ENCODE peak calls at places on chromosomes 4 and X, in eight cellular contexts. G is NCI-H1694 treated with DMSO at 0.1 percent for 48 hours; P is activated CD4-positive, alpha-beta T cell treated with anti-CD3 and anti-CD28 coated beads for 1 hour; A is activated CD8-positive, alpha-beta T cell treated with anti-CD3 and anti-CD28 coated beads, Interleukin-2, amount 10 ng/mL, durations not matched to agents 7 days and 5 days; F is mammary epithelial cell; I is brain microvascular endothelial cell; B is EH; X is activated CD4-positive, alpha-beta memory T cell treated with anti-CD3 and anti-CD28 coated beads for 36 hours. L is an unnamed sample.

GRCh38 chr4:156536661-156537060 is 434.9 kb downstream of the PDGFC start:
- DNase-seq in A (no peak), B (peak; percentile 44), I (no peak), P (no peak), G (no peak), X (no peak), F (peak; percentile 82), L (peak; percentile 70)

GRCh38 chrX:131288738-131289511 is at the start of gene IGSF1:
- DNase-seq in P (no peak), G (no peak), A (no peak), B (no peak), I (peak; percentile 4), F (no peak), X (no peak), L (no peak)

GRCh38 chrX:57241967-57242366 is 44.5 kb upstream of the FAAH2 start:
- DNase-seq in F (no peak), I (no peak), A (no peak), X (no peak), G (no peak), B (no peak), P (no peak), L (no peak)

GRCh38 chr4:55819634-55820033 is at the start of gene EXOC1L:
- DNase-seq in G (no peak), A (no peak), I (peak; percentile 5), X (no peak), P (no peak), F (no peak), B (no peak), L (no peak)

GRCh38 chr4:137623013-137623412 is 90.7 kb upstream of the PCDH18 start:
- DNase-seq in X (no peak), B (no peak), P (no peak), G (no peak), F (no peak), A (no peak), I (no peak), L (no peak)

GRCh38 chr4:76658231-76659102 is 223.4 kb downstream of the SHROOM3 start:
- DNase-seq in P (no peak), A (no peak), I (no peak), B (peak; percentile 97), F (peak; percentile 62), G (no peak), X (no peak), L (peak; percentile 49)

GRCh38 chrX:77510007-77510406 is 62.8 kb downstream of the FGF16 start:
- DNase-seq in A (no peak), P (no peak), G (no peak), X (no peak), I (no peak), B (no peak), F (peak; percentile 23), L (no peak)

GRCh38 chr4:7715251-7716014 is 224.2 kb downstream of the AFAP1 start:
- DNase-seq in F (no peak), P (no peak), G (no peak), I (no peak), B (no peak), X (no peak), A (no peak), L (no peak)

GRCh38 chr4:82739292-82740190 is 59.1 kb downstream of the SCD5 start:
- DNase-seq in F (no peak), A (peak; percentile 82), B (peak; percentile 51), P (peak; percentile 21), I (peak; percentile 66), G (peak; percentile 27), X (peak; percentile 87), L (peak; percentile 31)

GRCh38 chr4:2076908-2077534 is 17.9 kb downstream of the NAT8L start:
- DNase-seq in F (no peak), G (no peak), A (no peak), P (no peak), B (no peak), I (no peak), X (no peak), L (no peak)

GRCh38 chr4:105631818-105632400 is 76.6 kb downstream of the INTS12 start:
- DNase-seq in A (no peak), F (no peak), X (no peak), B (no peak), I (no peak), P (no peak), G (peak; percentile 18), L (no peak)

GRCh38 chr4:36079666-36080065 is 164.6 kb downstream of the ARAP2 start:
- DNase-seq in F (no peak), A (no peak), G (no peak), I (no peak), X (no peak), B (no peak), P (no peak), L (no peak)

GRCh38 chr4:115668396-115668795 is 555.0 kb upstream of the NDST4 start:
- DNase-seq in X (no peak), A (no peak), P (no peak), G (no peak), I (no peak), F (no peak), B (no peak), L (no peak)

GRCh38 chrX:40111868-40112267 is 14.1 kb upstream of the BCOR start:
- DNase-seq in X (no peak), A (no peak), G (no peak), I (no peak), F (no peak), P (no peak), B (no peak), L (no peak)

GRCh38 chr4:26985836-26986235 is 125.2 kb downstream of the STIM2 start:
- DNase-seq in X (peak; percentile 56), A (peak; percentile 72), B (no peak), G (no peak), F (no peak), I (no peak), P (no peak), L (no peak)

GRCh38 chr4:145954924-145955339 is 16.3 kb upstream of the ZNF827 start:
- DNase-seq in I (peak; percentile 94), B (peak; percentile 75), X (no peak), F (peak; percentile 99), P (no peak), A (no peak), G (no peak), L (peak; percentile 98)

GRCh38 chr4:135243960-135244561 is 1042.5 kb upstream of the PABPC4L start:
- DNase-seq in A (no peak), X (no peak), F (no peak), P (no peak), I (no peak), B (peak; percentile 45), G (no peak), L (no peak)

GRCh38 chr4:89156515-89156914 is 45.2 kb downstream of the TIGD2 start:
- DNase-seq in I (no peak), F (no peak), X (no peak), P (no peak), A (no peak), G (no peak), B (no peak), L (no peak)

GRCh38 chr4:107896158-107896645 is 35.1 kb upstream of the CYP2U1 start:
- DNase-seq in G (no peak), P (no peak), X (peak; percentile 34), I (peak; percentile 94), A (no peak), B (peak; percentile 93), F (peak; percentile 98), L (peak; percentile 97)

GRCh38 chr4:165541773-165542459 is 163.1 kb downstream of the CPE start:
- DNase-seq in B (no peak), A (peak; percentile 55), X (peak; percentile 29), P (no peak), I (no peak), F (no peak), G (no peak), L (no peak)

GRCh38 chrX:42237956-42238355 is 314.6 kb upstream of the CASK start:
- DNase-seq in X (no peak), P (no peak), A (no peak), F (no peak), G (no peak), B (no peak), I (peak; percentile 2), L (no peak)

GRCh38 chr4:8344387-8344786 is 74.8 kb downstream of the HTRA3 start:
- DNase-seq in F (no peak), B (no peak), P (no peak), G (no peak), X (no peak), I (peak; percentile 16), A (no peak), L (no peak)